ENCODE peak calls at places on chromosomes 3 and 15, in five cellular contexts. Q is GM03348, T is AG04450, H is K562, M is D341Med. Z is an unnamed sample.

GRCh38 chr3:186967686-186968085 is 37.4 kb downstream of the ST6GAL1 start:
- DNase-seq in M (no peak), H (no peak), T (no peak), Q (no peak), Z (no peak)

GRCh38 chr3:50502225-50502583 is 1.2 kb downstream of the CACNA2D2 start:
- DNase-seq in M (peak), T (no peak), Q (no peak), H (no peak), Z (no peak)

GRCh38 chr3:170037463-170038433 is at the start of gene GPR160:
- DNase-seq in T (no peak), H (peak), Q (peak), M (peak), Z (peak)

GRCh38 chr3:161069441-161070251 is 35.5 kb downstream of the B3GALNT1 start:
- DNase-seq in Q (peak), H (no peak), M (no peak), T (peak), Z (peak)

GRCh38 chr3:54240319-54240718 is 118.0 kb downstream of the CACNA2D3 start:
- DNase-seq in T (no peak), Q (no peak), M (no peak), H (no peak), Z (no peak)

GRCh38 chr3:31444220-31445142 is 88.2 kb upstream of the STT3B start:
- DNase-seq in H (no peak), T (no peak), Q (no peak), M (no peak), Z (no peak)

GRCh38 chr15:90151989-90152645 is 49.0 kb upstream of the SEMA4B start:
- DNase-seq in Q (no peak), M (no peak), T (no peak), H (no peak), Z (no peak)

GRCh38 chr15:88898736-88899135 is 3.4 kb upstream of the HAPLN3 start:
- DNase-seq in H (no peak), M (no peak), T (no peak), Q (no peak), Z (no peak)

GRCh38 chr3:45906681-45907220 is 20.4 kb downstream of the CCR9 start:
- DNase-seq in M (no peak), T (peak), H (peak), Q (peak), Z (peak)

GRCh38 chr3:130242850-130243569 is 102.5 kb upstream of the COL6A5 start:
- DNase-seq in Q (no peak), H (peak), T (no peak), M (peak), Z (no peak)

GRCh38 chr3:42066516-42067181 is 24.5 kb upstream of the TRAK1 start:
- DNase-seq in H (no peak), T (no peak), Q (peak), M (no peak), Z (peak)

GRCh38 chr3:161508852-161509477 is 12.4 kb downstream of the OTOL1 start:
- DNase-seq in H (no peak), T (no peak), M (no peak), Q (peak), Z (peak)

GRCh38 chr3:147397911-147398809 is 8.2 kb downstream of the ZIC4 start:
- DNase-seq in Q (no peak), H (no peak), T (no peak), M (peak), Z (no peak)

GRCh38 chr15:40349163-40349562 is 1.7 kb upstream of the PHGR1 start:
- DNase-seq in Q (no peak), T (no peak), M (no peak), H (no peak), Z (no peak)

GRCh38 chr15:40069178-40070165 is 30.5 kb upstream of the SRP14 start:
- DNase-seq in Q (peak), T (no peak), H (no peak), M (peak), Z (peak)

GRCh38 chr3:47517937-47518336 is 4.4 kb upstream of the ELP6 start:
- DNase-seq in H (no peak), T (no peak), Q (no peak), M (no peak), Z (no peak)

GRCh38 chr3:187042062-187042745 is 97.1 kb downstream of the RPL39L start:
- DNase-seq in T (no peak), H (no peak), M (no peak), Q (no peak), Z (no peak)

GRCh38 chr3:141561426-141562034 is 74.7 kb downstream of the RASA2 start:
- DNase-seq in H (peak), Q (peak), T (peak), M (peak), Z (peak)

GRCh38 chr3:72485649-72486048 is 362.6 kb downstream of the SHQ1 start:
- DNase-seq in M (no peak), T (no peak), Q (peak), H (no peak), Z (peak)

GRCh38 chr3:8509961-8510360 is 8.3 kb downstream of the LMCD1 start:
- DNase-seq in M (no peak), Q (peak), H (no peak), T (peak), Z (peak)

GRCh38 chr15:69780374-69780773 is 317.3 kb downstream of the TLE3 start:
- DNase-seq in Q (no peak), M (no peak), T (no peak), H (no peak), Z (peak)

GRCh38 chr15:87917480-87917879 is 339.1 kb downstream of the NTRK3 start:
- DNase-seq in Q (no peak), T (no peak), M (no peak), H (no peak), Z (no peak)

GRCh38 chr3:147408180-147409105 is 722 bp upstream of the ZIC1 start:
- DNase-seq in M (peak), H (no peak), Q (no peak), T (no peak), Z (no peak)

GRCh38 chr3:163768048-163768447 is 1310.2 kb downstream of the SI start:
- DNase-seq in T (no peak), Q (no peak), M (no peak), H (no peak), Z (no peak)

GRCh38 chr15:72070817-72071447 is 47.0 kb downstream of the MYO9A start:
- DNase-seq in T (no peak), Q (no peak), H (no peak), M (no peak), Z (no peak)

GRCh38 chr15:88258021-88258641 is 1.6 kb upstream of the NTRK3 start:
- DNase-seq in Q (no peak), M (no peak), H (peak), T (no peak), Z (no peak)

GRCh38 chr3:121482651-121483050 is 63.1 kb downstream of the POLQ start:
- DNase-seq in M (no peak), Q (peak), H (no peak), T (peak), Z (peak)

GRCh38 chr15:88493811-88494210 is 26.3 kb downstream of the MRPS11 start:
- DNase-seq in M (peak), T (no peak), H (no peak), Q (no peak), Z (no peak)